ENCODE peak calls at places on chromosomes 1 and 21, in seven cellular contexts. E is SK-N-SH, R is GM12892, P is GM12878, O is HepG2, Z is H1, A is K562. F is an unnamed sample.

GRCh38 chr1:74356493-74356892 is 121.3 kb downstream of the TNNI3K start:
- DNase-seq in E (no peak), R (no peak), P (no peak), O (peak), Z (no peak), A (no peak), F (no peak)

GRCh38 chr21:26528882-26529281 is 44.2 kb downstream of the CYYR1 start:
- DNase-seq in E (no peak), R (no peak), P (no peak), O (no peak), Z (no peak), A (no peak), F (no peak)

GRCh38 chr1:64597151-64597550 is 127.2 kb downstream of the CACHD1 start:
- DNase-seq in E (no peak), R (no peak), P (no peak), O (no peak), Z (no peak), A (no peak), F (no peak)

GRCh38 chr1:43545686-43546387 is 15.2 kb downstream of the PTPRF start:
- DNase-seq in E (peak), R (no peak), P (no peak), O (peak), Z (peak), A (peak), F (no peak)

GRCh38 chr1:177913762-177914540 is 55.9 kb downstream of the SEC16B start:
- DNase-seq in E (peak), R (no peak), P (no peak), O (peak), Z (peak), A (no peak), F (no peak)

GRCh38 chr1:10939654-10940450 is 72.6 kb upstream of the TARDBP start:
- DNase-seq in E (peak), R (peak), P (peak), O (peak), Z (no peak), A (no peak), F (peak)

GRCh38 chr1:119188926-119189325 is 48.5 kb upstream of the WARS2 start:
- DNase-seq in E (no peak), R (no peak), P (no peak), O (no peak), Z (no peak), A (no peak), F (no peak)

GRCh38 chr1:201376464-201377374 is 761 bp downstream of the TNNT2 start:
- DNase-seq in E (peak), R (peak), P (no peak), O (peak), Z (peak), A (peak), F (peak)

GRCh38 chr1:220908757-220909156 is 29.5 kb downstream of the HLX start:
- DNase-seq in E (no peak), R (no peak), P (no peak), O (no peak), Z (no peak), A (no peak), F (no peak)

GRCh38 chr1:56284933-56285332 is 294.4 kb downstream of the PLPP3 start:
- DNase-seq in E (no peak), R (no peak), P (no peak), O (peak), Z (no peak), A (no peak), F (no peak)

GRCh38 chr1:26584022-26584485 is 54.5 kb downstream of the RPS6KA1 start:
- DNase-seq in E (peak), R (no peak), P (no peak), O (no peak), Z (peak), A (peak), F (no peak)

GRCh38 chr1:193190096-193190744 is 3.8 kb upstream of the B3GALT2 start:
- DNase-seq in E (no peak), R (no peak), P (no peak), O (no peak), Z (no peak), A (no peak), F (no peak)

GRCh38 chr1:151760597-151761385 is 2.5 kb downstream of the MRPL9 start:
- DNase-seq in E (no peak), R (no peak), P (no peak), O (no peak), Z (no peak), A (no peak), F (no peak)

GRCh38 chr1:62652387-62652786 is 35.8 kb downstream of the DOCK7 start:
- DNase-seq in E (no peak), R (no peak), P (no peak), O (no peak), Z (no peak), A (no peak), F (no peak)

GRCh38 chr1:119779869-119780356 is 11.2 kb upstream of the HMGCS2 start:
- DNase-seq in E (peak), R (no peak), P (no peak), O (no peak), Z (no peak), A (no peak), F (no peak)

GRCh38 chr1:29239142-29239541 is 2.8 kb downstream of the PTPRU start:
- DNase-seq in E (peak), R (no peak), P (no peak), O (peak), Z (no peak), A (no peak), F (no peak)

GRCh38 chr1:54927475-54928240 is 40.7 kb upstream of the DHCR24 start:
- DNase-seq in E (no peak), R (no peak), P (no peak), O (no peak), Z (no peak), A (no peak), F (no peak)

GRCh38 chr1:21451981-21452411 is 12.1 kb downstream of the NBPF3 start:
- DNase-seq in E (no peak), R (no peak), P (no peak), O (no peak), Z (no peak), A (no peak), F (no peak)

GRCh38 chr1:218294531-218294930 is 9.4 kb downstream of the RRP15 start:
- DNase-seq in E (no peak), R (no peak), P (no peak), O (no peak), Z (no peak), A (no peak), F (no peak)

GRCh38 chr21:32253215-32253641 is 25.6 kb downstream of the MIS18A start:
- DNase-seq in E (peak), R (no peak), P (no peak), O (no peak), Z (no peak), A (no peak), F (no peak)

GRCh38 chr1:228323401-228323800 is 83.2 kb downstream of the TRIM11 start:
- DNase-seq in E (no peak), R (no peak), P (no peak), O (no peak), Z (no peak), A (no peak), F (no peak)

GRCh38 chr1:115671176-115672062 is 29.6 kb downstream of the VANGL1 start:
- DNase-seq in E (no peak), R (no peak), P (no peak), O (peak), Z (no peak), A (no peak), F (no peak)

GRCh38 chr1:244876228-244876910 is 12.0 kb upstream of the HNRNPU start:
- DNase-seq in E (no peak), R (no peak), P (no peak), O (no peak), Z (no peak), A (no peak), F (no peak)

GRCh38 chr1:154166207-154166606 is 11.3 kb upstream of the NUP210L start:
- DNase-seq in E (no peak), R (no peak), P (no peak), O (no peak), Z (no peak), A (no peak), F (no peak)
- TF ChIP-seq TAF1 in E (no peak), R (no peak), P (no peak), O (no peak), Z (no peak), A (no peak), F (no peak)

DNA sequence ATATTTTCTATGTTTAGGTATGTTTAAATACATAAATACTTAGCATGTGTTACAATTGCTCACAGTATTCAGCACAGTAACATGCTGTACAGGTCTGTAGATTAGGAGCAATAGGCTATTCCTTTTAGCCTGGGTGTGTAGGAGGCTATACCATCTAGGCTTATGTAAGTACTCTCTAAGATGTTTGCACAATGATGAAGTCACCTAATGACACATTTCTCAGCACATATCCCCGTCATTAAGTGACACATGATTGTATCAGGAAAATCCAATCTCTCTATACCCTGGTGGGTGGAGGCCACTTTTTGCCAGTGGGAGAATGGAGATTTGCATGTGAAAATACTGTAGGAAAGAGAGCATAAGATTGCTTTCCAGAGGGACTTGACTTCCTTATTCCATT is 5.5 kb upstream of the TEDDM1 start:
- DNase-seq in E (no peak), R (no peak), P (no peak), O (no peak), Z (no peak), A (no peak), F (no peak)
- TF ChIP-seq TAF1 in E (no peak), R (no peak), P (no peak), O (no peak), Z (no peak), A (no peak), F (no peak)

GRCh38 chr1:38029725-38030511 is 16.7 kb downstream of the POU3F1 start:
- DNase-seq in E (peak), R (peak), P (peak), O (no peak), Z (peak), A (peak), F (no peak)
- TF ChIP-seq TAF1 in E (peak), R (no peak), P (no peak), O (no peak), Z (no peak), A (no peak), F (no peak)

DNA sequence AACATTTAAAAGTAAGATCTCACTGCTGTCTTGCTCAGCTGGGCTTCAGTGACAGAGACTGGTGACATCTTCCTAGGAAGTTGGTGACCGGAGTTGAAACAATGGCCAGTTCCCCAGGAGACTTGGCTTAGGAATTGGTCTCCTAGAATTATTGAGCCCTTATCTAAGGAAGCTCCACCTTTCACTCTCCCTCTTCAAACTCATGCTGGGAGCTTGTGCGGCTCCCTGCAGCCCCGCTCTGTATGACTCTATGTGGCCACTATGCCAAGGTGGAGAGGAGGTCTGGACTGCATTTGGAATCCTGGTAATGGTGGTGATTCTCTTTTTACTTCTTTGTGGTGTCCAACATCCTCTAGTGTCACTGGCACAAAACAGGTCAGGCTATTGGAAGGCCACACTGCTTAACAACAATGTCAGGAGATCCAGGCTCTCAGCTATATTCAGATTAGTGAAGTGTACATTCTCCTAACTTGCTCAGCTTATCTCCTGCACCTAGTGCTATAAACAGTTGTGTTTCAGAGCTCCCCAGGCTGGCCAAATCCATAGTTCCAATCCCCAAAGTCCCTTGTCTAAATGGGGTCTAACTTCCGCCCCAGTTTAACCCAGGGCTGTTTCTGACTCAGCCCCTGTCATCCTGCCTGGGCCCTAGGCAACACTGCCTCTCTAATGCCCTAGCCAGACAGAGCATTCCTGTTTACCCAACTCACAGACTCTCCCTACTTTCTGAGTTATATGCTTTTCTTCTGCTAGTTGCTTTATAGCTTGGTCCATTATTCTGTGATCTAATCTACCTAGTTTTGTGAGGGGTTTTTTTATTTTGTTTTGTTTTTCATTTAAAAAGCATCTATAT is 18.3 kb downstream of the ATP2B4 start:
- DNase-seq in E (no peak), R (no peak), P (no peak), O (no peak), Z (no peak), A (no peak), F (no peak)
- TF ChIP-seq TAF1 in E (no peak), R (no peak), P (no peak), O (no peak), Z (no peak), A (no peak), F (no peak)

GRCh38 chr21:34846601-34847112 is 177.9 kb downstream of the CLIC6 start:
- DNase-seq in E (no peak), R (no peak), P (no peak), O (no peak), Z (no peak), A (no peak), F (no peak)

GRCh38 chr21:34844924-34845238 is 176.1 kb downstream of the CLIC6 start:
- DNase-seq in E (no peak), R (no peak), P (no peak), O (no peak), Z (no peak), A (no peak), F (no peak)

GRCh38 chr21:34846214-34846575 is 177.4 kb downstream of the CLIC6 start:
- DNase-seq in E (no peak), R (no peak), P (no peak), O (no peak), Z (no peak), A (no peak), F (no peak)

GRCh38 chr21:34844033-34844923 is 175.5 kb downstream of the CLIC6 start:
- DNase-seq in E (no peak), R (no peak), P (no peak), O (no peak), Z (no peak), A (no peak), F (no peak)

DNA sequence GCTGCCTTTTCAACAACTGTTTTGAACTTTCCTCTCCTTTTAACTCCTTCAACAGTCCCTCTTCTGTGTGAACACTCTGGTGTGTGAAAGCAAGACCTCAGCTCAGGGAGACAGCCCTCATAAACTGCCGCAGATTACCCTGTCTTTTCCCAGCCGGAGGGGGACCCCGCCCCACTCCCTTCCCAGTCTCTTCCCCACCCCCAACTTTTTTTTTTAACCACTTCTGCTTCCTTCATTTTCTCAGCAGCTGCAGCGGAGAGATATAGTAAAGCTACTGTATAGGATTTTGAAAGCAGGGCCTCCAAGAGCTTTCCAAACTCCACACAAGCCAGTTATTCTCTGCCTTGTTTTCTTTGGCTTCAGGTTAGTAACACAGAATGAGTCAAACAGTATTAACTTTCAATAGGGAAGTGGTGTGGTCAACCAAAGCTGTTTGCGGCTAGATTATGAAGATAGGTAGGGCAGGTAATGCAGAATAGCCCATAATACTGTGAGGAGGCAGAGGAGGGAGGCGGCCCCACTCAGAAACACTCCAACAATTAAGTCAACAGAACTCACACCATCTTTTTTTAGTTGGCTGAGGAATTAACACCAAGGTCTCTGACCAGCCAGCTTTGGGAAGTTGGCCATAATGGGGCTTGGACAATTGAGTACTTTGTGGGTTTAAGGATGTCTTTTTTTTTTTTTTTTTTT is 176.9 kb downstream of the CLIC6 start:
- DNase-seq in E (no peak), R (peak), P (peak), O (no peak), Z (no peak), A (no peak), F (peak)
- TF ChIP-seq TAF1 in E (no peak), R (no peak), P (no peak), O (no peak), Z (no peak), A (no peak), F (no peak)

GRCh38 chr1:161910516-161911077 is 113.1 kb downstream of the OLFML2B start:
- DNase-seq in E (no peak), R (no peak), P (no peak), O (no peak), Z (no peak), A (no peak), F (no peak)
- TF ChIP-seq TAF1 in E (no peak), R (no peak), P (no peak), O (no peak), Z (no peak), A (no peak), F (no peak)

GRCh38 chr1:46677339-46677738 is 5.7 kb downstream of the TEX38 start:
- DNase-seq in E (no peak), R (no peak), P (no peak), O (no peak), Z (no peak), A (no peak), F (no peak)

GRCh38 chr1:46679789-46680573 is 8.3 kb downstream of the TEX38 start:
- DNase-seq in E (no peak), R (no peak), P (no peak), O (no peak), Z (no peak), A (no peak), F (no peak)

GRCh38 chr1:46671554-46671953 is at the start of gene TEX38:
- DNase-seq in E (no peak), R (no peak), P (no peak), O (no peak), Z (no peak), A (no peak), F (no peak)

GRCh38 chr1:46673749-46674182 is 2.1 kb downstream of the TEX38 start:
- DNase-seq in E (no peak), R (no peak), P (no peak), O (no peak), Z (no peak), A (peak), F (no peak)

DNA sequence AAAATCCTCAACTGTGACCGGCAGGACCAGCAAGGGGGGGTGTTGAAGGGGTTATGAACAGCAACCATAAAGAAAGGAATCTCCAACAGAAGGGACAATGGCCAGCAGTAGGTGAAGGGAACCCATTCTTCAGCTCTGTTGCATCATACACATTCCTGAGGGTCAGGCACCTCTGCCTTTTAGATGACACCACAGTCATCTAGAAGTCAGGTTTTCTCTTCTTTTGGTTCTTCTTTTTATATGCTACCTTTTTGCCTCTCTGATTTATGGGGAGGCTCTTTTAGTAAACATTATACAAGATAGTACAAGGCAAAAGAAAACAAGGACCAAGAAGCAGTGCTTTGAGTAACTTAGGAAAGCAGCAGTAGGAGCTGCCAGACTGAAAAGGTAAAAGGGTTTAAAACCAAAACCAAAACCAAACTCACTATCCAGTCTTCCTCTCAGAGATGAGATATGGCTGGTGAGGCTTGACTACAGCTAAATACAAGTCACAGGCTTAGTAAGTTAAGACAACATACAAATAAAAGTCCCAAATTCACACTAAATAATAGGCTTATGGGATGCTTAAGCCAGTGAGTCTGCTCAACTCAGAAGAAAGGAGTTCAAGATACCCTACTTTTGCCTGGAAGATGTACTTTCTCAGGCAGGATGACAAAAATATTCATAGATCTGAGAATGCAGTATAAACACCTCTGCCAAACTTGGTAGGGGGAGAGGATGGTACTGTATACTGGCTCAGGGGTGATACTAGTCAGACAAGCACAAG is 4.1 kb downstream of the TEX38 start:
- DNase-seq in E (no peak), R (no peak), P (no peak), O (no peak), Z (no peak), A (no peak), F (no peak)
- TF ChIP-seq TAF1 in E (no peak), R (no peak), P (no peak), O (no peak), Z (no peak), A (no peak), F (no peak)